ENCODE peak calls at places on chromosomes 2 and 18, in nine cellular contexts. S, G, F, Z, I, W, Y, E and K are unnamed samples.

GRCh38 chr2:191840916-191841315 is 6.0 kb downstream of the CAVIN2 start:
- DNase-seq in S (no peak), G (no peak), F (no peak), Z (no peak), I (no peak), W (no peak), Y (no peak), E (no peak), K (no peak)

GRCh38 chr18:79897940-79898625 is 53.4 kb downstream of the SLC66A2 start:
- DNase-seq in S (no peak), G (no peak), F (no peak), Z (no peak), I (no peak), W (no peak), Y (no peak), E (no peak), K (no peak)

GRCh38 chr2:199659207-199659606 is 191.8 kb downstream of the FTCDNL1 start:
- DNase-seq in S (no peak), G (peak; percentile 9), F (peak; percentile 36), Z (no peak), I (no peak), W (peak; percentile 55), Y (peak; percentile 23), E (no peak), K (no peak)

GRCh38 chr2:178194600-178195389 is 483 bp downstream of the OSBPL6 start:
- DNase-seq in S (no peak), G (peak; percentile 51), F (peak; percentile 76), Z (peak; percentile 43), I (no peak), W (peak; percentile 34), Y (peak; percentile 31), E (peak; percentile 7), K (no peak)

GRCh38 chr2:59266453-59266852 is 1025.3 kb upstream of the FANCL start:
- DNase-seq in S (no peak), G (no peak), F (no peak), Z (no peak), I (no peak), W (no peak), Y (no peak), E (no peak), K (no peak)

GRCh38 chr2:200600549-200601212 is 14.9 kb downstream of the AOX1 start:
- DNase-seq in S (no peak), G (no peak), F (no peak), Z (no peak), I (no peak), W (no peak), Y (no peak), E (no peak), K (no peak)

GRCh38 chr2:219010873-219011272 is 17.7 kb upstream of the CRYBA2 start:
- DNase-seq in S (no peak), G (no peak), F (no peak), Z (no peak), I (no peak), W (no peak), Y (no peak), E (no peak), K (no peak)

GRCh38 chr2:932320-933221 is 18.1 kb upstream of the SNTG2 start:
- DNase-seq in S (no peak), G (no peak), F (no peak), Z (no peak), I (no peak), W (no peak), Y (no peak), E (no peak), K (no peak)

GRCh38 chr2:10597956-10598355 is 91.8 kb downstream of the NOL10 start:
- DNase-seq in S (no peak), G (no peak), F (no peak), Z (no peak), I (no peak), W (no peak), Y (no peak), E (no peak), K (no peak)